ENCODE peak calls at places on chromosome 12, in five cellular contexts. V, S, L, K and A are unnamed samples.
A peak's percentile ranks its signal among the peaks of the same experiment; 100 is the strongest.

GRCh38 chr12:116881325-116881866 is at the start of gene HRK:
- DNase-seq in K (no peak), S (no peak), L (no peak), V (no peak), A (no peak)

GRCh38 chr12:96236221-96236822 is 42.1 kb downstream of the ELK3 start:
- DNase-seq in K (no peak), S (no peak), V (no peak), L (peak; percentile 51), A (peak; percentile 73)

GRCh38 chr12:25121916-25122315 is 73.0 kb downstream of the DNAI7 start:
- DNase-seq in S (no peak), L (peak; percentile 55), K (no peak), V (no peak), A (no peak)

GRCh38 chr12:130436741-130437501 is 99.2 kb downstream of the PIWIL1 start:
- DNase-seq in V (no peak), L (no peak), S (peak; percentile 41), K (no peak), A (peak; percentile 42)

GRCh38 chr12:20188930-20189653 is 179.2 kb upstream of the PDE3A start:
- DNase-seq in V (no peak), L (no peak), K (no peak), S (no peak), A (no peak)

GRCh38 chr12:48980953-48981756 is 3.0 kb downstream of the WNT1 start:
- DNase-seq in V (no peak), K (no peak), L (peak; percentile 29), S (no peak), A (peak; percentile 63)

GRCh38 chr12:45121224-45121623 is 70.3 kb upstream of the DBX2 start:
- DNase-seq in L (no peak), K (no peak), V (no peak), S (no peak), A (no peak)

GRCh38 chr12:48988030-48988649 is 10.0 kb downstream of the WNT1 start:
- DNase-seq in V (peak; percentile 66), L (peak; percentile 37), S (no peak), K (peak; percentile 40), A (peak; percentile 67)

GRCh38 chr12:98653866-98654493 is 8.9 kb downstream of the APAF1 start:
- DNase-seq in V (no peak), L (peak; percentile 70), K (peak; percentile 31), S (no peak), A (no peak)